ENCODE peak calls at places on chromosome 17, in seven cellular contexts. F is neural crest cell, L is T47D, H is NCI-H2081, D is body of pancreas, A is NCI-H510A treated with DMSO at 0.1 percent for 48 hours, N is foreskin melanocyte. Q is an unnamed sample.

GRCh38 chr17:79001190-79002020 is 8.2 kb downstream of the CANT1 start:
- DNase-seq in A (no peak), H (no peak), N (no peak), D (no peak), F (no peak), L (no peak), Q (no peak)

GRCh38 chr17:19364699-19365498 is 2.4 kb upstream of the B9D1 start:
- DNase-seq in F (no peak), H (peak), A (no peak), D (no peak), N (no peak), L (no peak), Q (peak)

GRCh38 chr17:2158011-2158410 is 103.1 kb downstream of the HIC1 start:
- DNase-seq in D (no peak), L (no peak), F (no peak), N (no peak), H (no peak), A (no peak), Q (no peak)

GRCh38 chr17:40322417-40323315 is 13.7 kb downstream of the RARA start:
- DNase-seq in N (peak), F (no peak), A (peak), H (peak), L (no peak), D (peak), Q (no peak)

GRCh38 chr17:82114447-82114846 is 16.4 kb upstream of the FASN start:
- DNase-seq in L (no peak), A (no peak), D (no peak), N (no peak), H (no peak), F (no peak), Q (no peak)

GRCh38 chr17:81794509-81794908 is 9.4 kb upstream of the GCGR start:
- DNase-seq in N (no peak), H (no peak), A (no peak), D (no peak), L (no peak), F (no peak), Q (no peak)

GRCh38 chr17:41451154-41451728 is 10.5 kb upstream of the KRT38 start:
- DNase-seq in N (no peak), H (no peak), F (no peak), L (no peak), D (no peak), A (no peak), Q (no peak)

GRCh38 chr17:73528679-73529078 is 115.6 kb downstream of the SDK2 start:
- DNase-seq in L (no peak), F (no peak), H (no peak), D (no peak), N (no peak), A (no peak), Q (no peak)

GRCh38 chr17:7951143-7951792 is 19.3 kb downstream of the CNTROB start:
- DNase-seq in D (no peak), N (no peak), L (no peak), A (no peak), F (no peak), H (no peak), Q (no peak)

Q was measured in G401.